ENCODE peak calls at places on chromosome 15, in four cellular contexts. S is A549, A is K562, K is GM12878. W is an unnamed sample.

GRCh38 chr15:85430406-85431204 is 50.2 kb downstream of the AKAP13 start:
- DNase-seq in S (no peak), A (no peak), K (peak), W (no peak)

GRCh38 chr15:33132722-33133345 is 61.7 kb downstream of the FMN1 start:
- DNase-seq in S (peak), A (peak), K (no peak), W (peak)

GRCh38 chr15:101463265-101463664 is 26.2 kb downstream of the PCSK6 start:
- DNase-seq in S (no peak), A (no peak), K (no peak), W (no peak)

GRCh38 chr15:61943992-61944391 is 116.3 kb downstream of the VPS13C start:
- DNase-seq in S (no peak), A (no peak), K (no peak), W (no peak)

GRCh38 chr15:75223688-75224087 is 22.0 kb downstream of the C15orf39 start:
- DNase-seq in S (no peak), A (no peak), K (no peak), W (no peak)

GRCh38 chr15:75070674-75071073 is 47.3 kb downstream of the PPCDC start:
- DNase-seq in S (no peak), A (no peak), K (no peak), W (no peak)

GRCh38 chr15:49471733-49472132 is 48.7 kb downstream of the FGF7 start:
- DNase-seq in S (no peak), A (peak), K (peak), W (no peak)

GRCh38 chr15:43749690-43750345 is 3.6 kb downstream of the PDIA3 start:
- DNase-seq in S (no peak), A (no peak), K (peak), W (no peak)

GRCh38 chr15:101479342-101479845 is 10.1 kb downstream of the PCSK6 start:
- DNase-seq in S (no peak), A (no peak), K (no peak), W (no peak)

GRCh38 chr15:75063338-75063737 is 39.9 kb downstream of the PPCDC start:
- DNase-seq in S (no peak), A (no peak), K (no peak), W (no peak)

GRCh38 chr15:99509686-99510461 is 55.9 kb upstream of the MEF2A start:
- DNase-seq in S (no peak), A (no peak), K (no peak), W (no peak)

GRCh38 chr15:50425219-50425618 is 1.0 kb downstream of the USP8 start:
- DNase-seq in S (no peak), A (peak), K (no peak), W (no peak)

GRCh38 chr15:87620393-87620792 is 636.1 kb downstream of the NTRK3 start:
- DNase-seq in S (no peak), A (no peak), K (no peak), W (no peak)

GRCh38 chr15:78162038-78162437 is 12.9 kb downstream of the IDH3A start:
- DNase-seq in S (no peak), A (no peak), K (no peak), W (no peak)

GRCh38 chr15:29538110-29538509 is 268.5 kb upstream of the NSMCE3 start:
- DNase-seq in S (peak), A (no peak), K (no peak), W (no peak)

GRCh38 chr15:50881121-50882048 is 27.1 kb upstream of the AP4E1 start:
- DNase-seq in S (no peak), A (no peak), K (peak), W (peak)

GRCh38 chr15:60859996-60860494 is 369.1 kb downstream of the RORA start:
- DNase-seq in S (no peak), A (no peak), K (no peak), W (no peak)

GRCh38 chr15:66986951-66987350 is 78.5 kb upstream of the SMAD3 start:
- DNase-seq in S (no peak), A (no peak), K (no peak), W (no peak)

GRCh38 chr15:79315623-79316328 is 4.9 kb downstream of the TMED3 start:
- DNase-seq in S (no peak), A (no peak), K (no peak), W (no peak)

GRCh38 chr15:38520035-38520434 is 44.6 kb downstream of the RASGRP1 start:
- DNase-seq in S (no peak), A (no peak), K (no peak), W (no peak)

GRCh38 chr15:53457479-53457878 is 302.0 kb downstream of the WDR72 start:
- DNase-seq in S (no peak), A (no peak), K (no peak), W (no peak)

GRCh38 chr15:35751421-35752133 is 205.6 kb upstream of the DPH6 start:
- DNase-seq in S (peak), A (peak), K (peak), W (peak)

GRCh38 chr15:33211409-33211808 is 16.9 kb upstream of the FMN1 start:
- DNase-seq in S (no peak), A (peak), K (no peak), W (no peak)

GRCh38 chr15:98439523-98439942 is 208.8 kb upstream of the IGF1R start:
- DNase-seq in S (no peak), A (no peak), K (no peak), W (no peak)
- TF ChIP-seq POLR2AphosphoS2 in S (no peak), A (no peak), K (no peak), W (no peak)

GRCh38 chr15:54941417-54941816 is 255.3 kb downstream of the RSL24D1 start:
- DNase-seq in S (no peak), A (no peak), K (no peak), W (no peak)
- TF ChIP-seq POLR2AphosphoS2 in S (no peak), A (no peak), K (no peak), W (no peak)

DNA sequence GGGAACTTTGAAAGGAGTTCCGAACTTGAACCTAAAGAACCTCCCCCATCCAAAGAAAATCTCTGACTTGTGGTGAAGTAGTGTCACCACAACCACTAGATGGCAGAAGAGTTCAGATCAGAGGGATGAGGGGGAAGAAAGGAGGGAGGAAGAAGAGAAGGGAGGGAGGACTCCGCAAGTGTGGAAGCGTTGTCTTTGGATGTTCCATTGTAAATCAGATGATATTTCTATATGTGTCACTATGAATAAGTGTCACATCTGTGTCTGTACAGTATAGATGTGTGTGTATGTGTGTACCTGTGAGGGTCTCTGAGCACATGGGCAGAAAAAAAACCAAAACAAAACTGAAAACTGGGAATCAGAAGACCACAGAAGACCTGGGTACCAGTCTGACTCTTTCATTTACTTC is 16.9 kb downstream of the SLC24A1 start:
- DNase-seq in S (peak), A (peak), K (peak), W (peak)
- TF ChIP-seq POLR2AphosphoS2 in S (no peak), A (no peak), K (no peak), W (no peak)

DNA sequence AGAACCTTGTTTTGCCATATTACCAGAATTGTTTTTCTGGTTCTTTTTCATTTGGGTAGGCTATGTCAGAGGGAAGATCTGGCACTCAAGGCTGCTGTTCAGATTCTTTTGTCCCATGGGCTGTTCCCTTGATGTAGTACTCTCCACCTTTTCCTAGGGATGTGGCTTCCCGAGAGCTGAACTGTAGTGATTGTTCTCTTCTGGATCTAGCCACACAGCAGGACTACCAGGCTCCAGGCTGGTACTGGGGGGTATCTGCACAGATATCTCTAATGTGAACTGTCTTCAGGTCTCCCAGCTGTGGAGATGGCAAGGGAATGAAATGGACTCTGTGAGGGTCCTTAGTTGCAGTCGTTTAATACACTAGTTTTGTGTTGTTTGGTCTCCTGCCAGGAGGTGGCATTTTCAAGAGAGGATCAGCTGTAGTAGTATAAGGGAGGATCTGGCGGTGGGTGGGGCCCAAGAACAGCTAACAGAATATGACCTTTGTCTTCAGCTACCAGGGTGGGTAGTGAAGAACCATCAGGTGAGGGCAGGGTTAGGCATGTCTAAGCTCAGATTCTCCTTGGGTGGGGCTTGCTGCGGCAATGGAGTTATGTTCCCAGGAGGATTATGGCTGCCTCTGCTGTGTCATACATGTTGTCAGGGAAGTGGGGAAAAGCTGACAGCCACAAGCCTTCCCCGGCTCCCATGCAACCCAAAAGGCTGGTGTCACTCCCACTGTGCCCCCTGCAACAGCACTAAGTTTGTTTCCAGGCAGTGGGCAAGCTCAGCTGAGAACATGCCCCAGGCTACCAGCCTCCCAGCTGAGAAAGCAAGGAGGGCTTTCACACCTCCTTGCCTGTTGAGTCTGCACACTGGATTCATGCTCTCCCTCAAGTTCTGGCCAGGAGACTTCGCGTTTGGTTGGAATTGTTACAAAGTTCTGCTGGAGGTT is 252.5 kb downstream of the ISL2 start:
- DNase-seq in S (peak), A (no peak), K (no peak), W (no peak)
- TF ChIP-seq POLR2AphosphoS2 in S (no peak), A (no peak), K (no peak), W (no peak)

DNA sequence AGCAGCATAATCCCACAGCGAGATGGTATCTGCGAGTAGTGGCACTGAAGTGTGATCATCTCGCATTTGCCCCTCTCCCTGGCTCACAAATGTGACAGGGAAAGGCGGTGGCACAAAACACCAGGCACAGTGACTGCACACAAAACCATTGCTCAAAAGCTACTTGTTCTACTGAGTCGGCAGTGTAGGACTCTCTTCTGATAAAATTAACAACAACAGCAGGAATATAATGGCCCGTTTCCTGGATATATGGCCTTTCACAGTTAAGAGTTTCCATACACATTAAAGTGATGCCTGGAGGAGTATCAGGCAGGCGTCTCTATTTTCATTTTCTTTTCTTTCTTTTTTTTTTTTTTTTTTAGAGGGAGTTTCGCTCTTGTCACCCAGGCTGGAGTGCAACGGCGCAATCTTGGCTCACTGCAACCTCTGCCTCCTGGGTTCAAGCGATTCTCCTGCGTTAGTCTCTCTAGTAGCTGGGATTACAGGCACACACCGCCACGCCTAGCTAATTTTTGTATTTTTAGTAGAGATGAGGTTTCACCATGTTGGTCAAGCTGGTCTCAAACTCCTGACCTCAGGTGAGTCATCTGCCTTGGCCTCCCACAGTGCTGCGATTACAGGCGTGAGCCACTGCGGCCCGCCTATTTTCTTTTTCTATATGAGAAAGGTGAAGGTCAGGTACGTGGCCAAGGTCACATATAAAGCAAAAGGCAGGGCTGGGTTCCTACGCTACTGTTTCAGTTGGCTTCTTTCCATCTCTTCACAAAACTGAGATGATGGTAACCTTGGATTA is 68.8 kb downstream of the MYO1E start:
- DNase-seq in S (peak), A (no peak), K (peak), W (peak)
- TF ChIP-seq POLR2AphosphoS2 in S (no peak), A (no peak), K (no peak), W (no peak)

GRCh38 chr15:63514533-63514943 is 10.1 kb downstream of the USP3 start:
- DNase-seq in S (peak), A (no peak), K (no peak), W (peak)

GRCh38 chr15:63519548-63520178 is 15.3 kb downstream of the USP3 start:
- DNase-seq in S (no peak), A (no peak), K (no peak), W (no peak)

GRCh38 chr15:63517202-63517601 is 12.8 kb downstream of the USP3 start:
- DNase-seq in S (no peak), A (no peak), K (no peak), W (no peak)

GRCh38 chr15:63519041-63519440 is 14.6 kb downstream of the USP3 start:
- DNase-seq in S (no peak), A (no peak), K (no peak), W (no peak)

GRCh38 chr15:63517614-63518013 is 13.2 kb downstream of the USP3 start:
- DNase-seq in S (no peak), A (no peak), K (no peak), W (no peak)
- TF ChIP-seq POLR2AphosphoS2 in S (no peak), A (no peak), K (no peak), W (no peak)

GRCh38 chr15:68560501-68561113 is 18.2 kb upstream of the CORO2B start:
- DNase-seq in S (no peak), A (no peak), K (no peak), W (no peak)

GRCh38 chr15:68558318-68559305 is 20.2 kb upstream of the CORO2B start:
- DNase-seq in S (no peak), A (no peak), K (no peak), W (no peak)

GRCh38 chr15:68557469-68558317 is 21.1 kb upstream of the CORO2B start:
- DNase-seq in S (no peak), A (no peak), K (no peak), W (no peak)

GRCh38 chr15:68561146-68561545 is 17.6 kb upstream of the CORO2B start:
- DNase-seq in S (no peak), A (no peak), K (no peak), W (no peak)

GRCh38 chr15:68559342-68560310 is 19.2 kb upstream of the CORO2B start:
- DNase-seq in S (peak), A (peak), K (no peak), W (peak)
- TF ChIP-seq POLR2AphosphoS2 in S (no peak), A (no peak), K (no peak), W (no peak)

W was measured in HepG2.